ENCODE peak calls at places on chromosome 1, in six cellular contexts. One of them, this sample, is unnamed.

GRCh38 chr1:24503003-24503751 is 541 bp downstream of the RCAN3 start:
- DNase-seq in epithelial cell of prostate: no peak
- DNase-seq in WERI-Rb-1: peak
- DNase-seq in A549: peak
- DNase-seq in H9: no peak
- DNase-seq in pancreas: peak
- DNase-seq in this sample: peak

GRCh38 chr1:231724876-231725647 is 98.5 kb downstream of the DISC1 start:
- DNase-seq in epithelial cell of prostate: no peak
- DNase-seq in WERI-Rb-1: peak
- DNase-seq in A549: peak
- DNase-seq in H9: peak
- DNase-seq in pancreas: no peak
- DNase-seq in this sample: peak

GRCh38 chr1:78075621-78076020 is 29.9 kb downstream of the GIPC2 start:
- DNase-seq in epithelial cell of prostate: no peak
- DNase-seq in WERI-Rb-1: no peak
- DNase-seq in A549: no peak
- DNase-seq in H9: no peak
- DNase-seq in pancreas: no peak
- DNase-seq in this sample: no peak

GRCh38 chr1:111738436-111739221 is 566 bp downstream of the INKA2 start:
- DNase-seq in epithelial cell of prostate: no peak
- DNase-seq in WERI-Rb-1: peak
- DNase-seq in A549: peak
- DNase-seq in H9: peak
- DNase-seq in pancreas: peak
- DNase-seq in this sample: peak

GRCh38 chr1:228974296-228974695 is 239.0 kb downstream of the RHOU start:
- DNase-seq in epithelial cell of prostate: no peak
- DNase-seq in WERI-Rb-1: no peak
- DNase-seq in A549: no peak
- DNase-seq in H9: no peak
- DNase-seq in pancreas: no peak
- DNase-seq in this sample: no peak

GRCh38 chr1:199546323-199546722 is 481.2 kb upstream of the NR5A2 start:
- DNase-seq in epithelial cell of prostate: peak
- DNase-seq in WERI-Rb-1: no peak
- DNase-seq in A549: no peak
- DNase-seq in H9: no peak
- DNase-seq in pancreas: no peak
- DNase-seq in this sample: no peak

GRCh38 chr1:158998781-158999161 is 10.9 kb upstream of the IFI16 start:
- DNase-seq in epithelial cell of prostate: no peak
- DNase-seq in WERI-Rb-1: peak
- DNase-seq in A549: peak
- DNase-seq in H9: no peak
- DNase-seq in pancreas: no peak
- DNase-seq in this sample: peak

GRCh38 chr1:116258668-116259419 is 114.2 kb upstream of the ATP1A1 start:
- DNase-seq in epithelial cell of prostate: no peak
- DNase-seq in WERI-Rb-1: no peak
- DNase-seq in A549: no peak
- DNase-seq in H9: no peak
- DNase-seq in pancreas: no peak
- DNase-seq in this sample: no peak

GRCh38 chr1:180920702-180921101 is 8.0 kb downstream of the KIAA1614 start:
- DNase-seq in epithelial cell of prostate: no peak
- DNase-seq in WERI-Rb-1: no peak
- DNase-seq in A549: peak
- DNase-seq in H9: no peak
- DNase-seq in pancreas: no peak
- DNase-seq in this sample: no peak

GRCh38 chr1:177824508-177824982 is 145.3 kb downstream of the SEC16B start:
- DNase-seq in epithelial cell of prostate: no peak
- DNase-seq in WERI-Rb-1: no peak
- DNase-seq in A549: no peak
- DNase-seq in H9: no peak
- DNase-seq in pancreas: no peak
- DNase-seq in this sample: no peak

GRCh38 chr1:119372493-119373086 is 4.0 kb downstream of the HAO2 start:
- DNase-seq in epithelial cell of prostate: peak
- DNase-seq in WERI-Rb-1: peak
- DNase-seq in A549: peak
- DNase-seq in H9: peak
- DNase-seq in pancreas: peak
- DNase-seq in this sample: no peak

GRCh38 chr1:81511281-81511680 is 289.5 kb upstream of the ADGRL2 start:
- DNase-seq in epithelial cell of prostate: no peak
- DNase-seq in WERI-Rb-1: no peak
- DNase-seq in A549: no peak
- DNase-seq in H9: no peak
- DNase-seq in pancreas: no peak
- DNase-seq in this sample: no peak

GRCh38 chr1:3518256-3518655 is 63.8 kb downstream of the ARHGEF16 start:
- DNase-seq in epithelial cell of prostate: no peak
- DNase-seq in WERI-Rb-1: peak
- DNase-seq in A549: no peak
- DNase-seq in H9: no peak
- DNase-seq in pancreas: no peak
- DNase-seq in this sample: no peak

GRCh38 chr1:198809247-198809646 is 170.4 kb downstream of the PTPRC start:
- DNase-seq in epithelial cell of prostate: no peak
- DNase-seq in WERI-Rb-1: no peak
- DNase-seq in A549: no peak
- DNase-seq in H9: no peak
- DNase-seq in pancreas: no peak
- DNase-seq in this sample: no peak

GRCh38 chr1:89633745-89634625 is 1.1 kb downstream of the LRRC8C start:
- DNase-seq in epithelial cell of prostate: no peak
- DNase-seq in WERI-Rb-1: no peak
- DNase-seq in A549: peak
- DNase-seq in H9: peak
- DNase-seq in pancreas: peak
- DNase-seq in this sample: no peak

GRCh38 chr1:3237994-3238704 is 169.1 kb downstream of the PRDM16 start:
- DNase-seq in epithelial cell of prostate: no peak
- DNase-seq in WERI-Rb-1: no peak
- DNase-seq in A549: no peak
- DNase-seq in H9: no peak
- DNase-seq in pancreas: no peak
- DNase-seq in this sample: no peak

DNA sequence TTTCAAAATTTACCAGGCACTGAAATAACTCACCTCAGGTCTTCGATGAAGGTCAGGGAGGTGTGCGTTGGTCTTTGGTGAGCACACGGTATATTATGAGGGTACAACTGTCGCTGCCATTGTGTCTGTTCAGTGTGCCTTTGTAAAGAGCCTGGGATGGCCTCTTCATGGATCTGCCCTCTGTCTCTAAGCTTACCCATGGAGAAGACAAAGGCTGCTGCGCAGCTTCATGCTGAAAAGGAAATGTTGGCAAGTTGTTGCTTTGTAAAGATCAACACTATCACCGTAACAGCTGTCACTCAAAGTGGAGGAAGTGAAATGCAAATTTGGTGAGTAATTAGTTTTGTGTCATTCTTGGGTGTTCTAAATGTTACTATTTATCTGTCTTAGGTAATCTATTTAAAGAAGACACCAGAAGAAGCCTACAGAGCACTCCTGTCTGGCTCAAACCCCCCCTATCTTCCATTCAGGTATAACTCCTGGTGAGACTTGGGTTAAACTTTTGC is 71.6 kb downstream of the CDC14A start:
- DNase-seq in epithelial cell of prostate: no peak
- DNase-seq in WERI-Rb-1: no peak
- DNase-seq in A549: no peak
- DNase-seq in H9: no peak
- DNase-seq in pancreas: no peak
- DNase-seq in this sample: no peak
- H3K27ac ChIP-seq in epithelial cell of prostate: no peak
- H3K27ac ChIP-seq in WERI-Rb-1: no peak
- H3K27ac ChIP-seq in A549: no peak
- H3K27ac ChIP-seq in H9: no peak
- H3K27ac ChIP-seq in pancreas: no peak
- H3K27ac ChIP-seq in this sample: no peak

DNA sequence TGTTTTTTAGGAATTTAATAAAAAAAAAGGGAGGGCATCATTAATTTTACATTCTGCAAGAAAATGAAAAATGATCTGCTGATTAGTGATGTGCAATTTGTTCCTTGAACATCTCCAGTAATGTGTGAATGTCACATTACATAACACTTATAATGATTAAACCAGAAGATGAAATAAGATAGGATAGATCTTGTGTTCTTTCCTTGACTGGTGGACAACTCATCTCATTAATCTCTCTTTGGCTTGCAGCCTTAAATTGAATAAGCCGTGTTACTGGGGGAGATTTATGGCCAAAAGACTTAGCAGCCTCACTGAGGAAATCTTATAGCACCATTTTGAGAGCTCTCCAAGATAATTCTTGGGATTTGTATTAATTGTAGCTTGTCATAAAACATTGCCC is 217.2 kb downstream of the ST6GALNAC3 start:
- DNase-seq in epithelial cell of prostate: no peak
- DNase-seq in WERI-Rb-1: no peak
- DNase-seq in A549: no peak
- DNase-seq in H9: no peak
- DNase-seq in pancreas: no peak
- DNase-seq in this sample: no peak
- H3K27ac ChIP-seq in epithelial cell of prostate: no peak
- H3K27ac ChIP-seq in WERI-Rb-1: peak
- H3K27ac ChIP-seq in A549: no peak
- H3K27ac ChIP-seq in H9: no peak
- H3K27ac ChIP-seq in pancreas: no peak
- H3K27ac ChIP-seq in this sample: no peak

GRCh38 chr1:169111472-169111871 is 5.0 kb downstream of the ATP1B1 start:
- DNase-seq in epithelial cell of prostate: no peak
- DNase-seq in WERI-Rb-1: no peak
- DNase-seq in A549: no peak
- DNase-seq in H9: no peak
- DNase-seq in pancreas: no peak
- DNase-seq in this sample: no peak
- H3K27ac ChIP-seq in epithelial cell of prostate: peak
- H3K27ac ChIP-seq in WERI-Rb-1: no peak
- H3K27ac ChIP-seq in A549: peak
- H3K27ac ChIP-seq in H9: no peak
- H3K27ac ChIP-seq in pancreas: no peak
- H3K27ac ChIP-seq in this sample: peak

GRCh38 chr1:203860396-203860951 is 925 bp upstream of the SNRPE start:
- DNase-seq in epithelial cell of prostate: peak
- DNase-seq in WERI-Rb-1: peak
- DNase-seq in A549: peak
- DNase-seq in H9: peak
- DNase-seq in pancreas: peak
- DNase-seq in this sample: no peak
- H3K27ac ChIP-seq in epithelial cell of prostate: peak
- H3K27ac ChIP-seq in WERI-Rb-1: peak
- H3K27ac ChIP-seq in A549: peak
- H3K27ac ChIP-seq in H9: no peak
- H3K27ac ChIP-seq in pancreas: peak
- H3K27ac ChIP-seq in this sample: no peak

GRCh38 chr1:61088163-61088840 is 5.9 kb downstream of the NFIA start:
- DNase-seq in epithelial cell of prostate: no peak
- DNase-seq in WERI-Rb-1: no peak
- DNase-seq in A549: no peak
- DNase-seq in H9: no peak
- DNase-seq in pancreas: no peak
- DNase-seq in this sample: no peak
- H3K27ac ChIP-seq in epithelial cell of prostate: no peak
- H3K27ac ChIP-seq in WERI-Rb-1: no peak
- H3K27ac ChIP-seq in A549: no peak
- H3K27ac ChIP-seq in H9: no peak
- H3K27ac ChIP-seq in pancreas: no peak
- H3K27ac ChIP-seq in this sample: peak